ENCODE peak calls at places on chromosomes 6 and 20, in six cellular contexts. F, T, U, L, O and X are unnamed samples.

GRCh38 chr20:5171790-5172164 is 45.0 kb downstream of the CDS2 start:
- DNase-seq in F (no peak), T (peak; percentile 37), U (no peak), L (no peak), O (no peak), X (no peak)

GRCh38 chr6:37851997-37852524 is 32.5 kb downstream of the ZFAND3 start:
- DNase-seq in F (no peak), T (no peak), U (no peak), L (no peak), O (no peak), X (no peak)

GRCh38 chr6:35679399-35679798 is 9.3 kb downstream of the FKBP5 start:
- DNase-seq in F (no peak), T (no peak), U (no peak), L (no peak), O (no peak), X (no peak)

GRCh38 chr6:20211941-20212391 is 303 bp downstream of the MBOAT1 start:
- DNase-seq in F (no peak), T (peak; percentile 42), U (peak; percentile 4), L (no peak), O (peak; percentile 24), X (no peak)

GRCh38 chr6:108920751-108921150 is 72.5 kb downstream of the ARMC2 start:
- DNase-seq in F (no peak), T (no peak), U (no peak), L (no peak), O (no peak), X (no peak)

GRCh38 chr6:78538002-78538401 is 329.3 kb upstream of the IRAK1BP1 start:
- DNase-seq in F (no peak), T (no peak), U (no peak), L (no peak), O (no peak), X (no peak)

GRCh38 chr20:5735845-5736530 is 14.2 kb upstream of the SHLD1 start:
- DNase-seq in F (no peak), T (no peak), U (no peak), L (no peak), O (no peak), X (no peak)

GRCh38 chr6:119280586-119281163 is 68.9 kb downstream of the MAN1A1 start:
- DNase-seq in F (no peak), T (no peak), U (no peak), L (no peak), O (no peak), X (no peak)

GRCh38 chr20:31705598-31706597 is 16.8 kb downstream of the BCL2L1 start:
- DNase-seq in F (no peak), T (no peak), U (no peak), L (no peak), O (no peak), X (no peak)